ENCODE peak calls at places on chromosome 5, in six cellular contexts. B is effector CD4-positive, alpha-beta T cell; D is Caki2; Y is NCI-H1694 treated with DMSO at 0.1 percent for 48 hours; K is pancreas; Q is right cardiac atrium. C is an unnamed sample.

GRCh38 chr5:54646285-54647101 is 128.9 kb downstream of the SNX18 start:
- DNase-seq in Y (peak), K (no peak), Q (peak), B (peak), D (peak), C (peak)

GRCh38 chr5:139705655-139706587 is 57.8 kb downstream of the CXXC5 start:
- DNase-seq in D (no peak), B (no peak), Y (no peak), K (no peak), Q (no peak), C (no peak)

GRCh38 chr5:179120951-179121666 is 60.9 kb downstream of the ZNF354C start:
- DNase-seq in Q (no peak), Y (no peak), B (no peak), K (no peak), D (no peak), C (no peak)

GRCh38 chr5:55004728-55005127 is 19.3 kb upstream of the GZMK start:
- DNase-seq in Q (no peak), K (no peak), B (no peak), D (no peak), Y (no peak), C (no peak)

GRCh38 chr5:129063483-129064136 is 30.9 kb upstream of the ISOC1 start:
- DNase-seq in Q (no peak), D (no peak), B (no peak), Y (peak), K (no peak), C (no peak)

GRCh38 chr5:116494784-116495480 is 79.7 kb downstream of the SEMA6A start:
- DNase-seq in B (no peak), Q (no peak), K (no peak), Y (no peak), D (no peak), C (no peak)

GRCh38 chr5:88672644-88673493 is 210.1 kb downstream of the MEF2C start:
- DNase-seq in K (no peak), Q (no peak), Y (no peak), D (no peak), B (no peak), C (no peak)

GRCh38 chr5:44536650-44537260 is 147.5 kb upstream of the FGF10 start:
- DNase-seq in Y (no peak), B (no peak), K (no peak), D (peak), Q (no peak), C (no peak)

GRCh38 chr5:123508441-123508840 is 3.5 kb upstream of the CSNK1G3 start:
- DNase-seq in B (no peak), D (no peak), K (no peak), Q (no peak), Y (no peak), C (no peak)

GRCh38 chr5:166708271-166708670 is 1583.2 kb upstream of the WWC1 start:
- DNase-seq in B (no peak), D (no peak), Y (no peak), Q (no peak), K (no peak), C (no peak)

GRCh38 chr5:96595300-96596090 is 66.7 kb upstream of the CAST start:
- DNase-seq in D (no peak), K (no peak), Q (no peak), B (no peak), Y (no peak), C (no peak)

GRCh38 chr5:79771387-79771786 is 81.8 kb downstream of the CMYA5 start:
- DNase-seq in Q (no peak), B (no peak), D (no peak), K (no peak), Y (no peak), C (no peak)

GRCh38 chr5:135332519-135333150 is 66.4 kb downstream of the MACROH2A1 start:
- DNase-seq in Q (no peak), Y (peak), K (no peak), D (peak), B (no peak), C (no peak)

GRCh38 chr5:172648008-172648359 is 6.9 kb downstream of the NEURL1B start:
- DNase-seq in Q (no peak), K (no peak), B (no peak), Y (no peak), D (no peak), C (no peak)

GRCh38 chr5:140926211-140926902 is at the start of gene PCDHAC1:
- DNase-seq in Q (peak), D (no peak), Y (peak), K (peak), B (no peak), C (no peak)

GRCh38 chr5:109961755-109962154 is 272.0 kb downstream of the MAN2A1 start:
- DNase-seq in D (no peak), Q (no peak), K (no peak), Y (no peak), B (no peak), C (no peak)

GRCh38 chr5:96245401-96246091 is 187.5 kb downstream of the PCSK1 start:
- DNase-seq in K (no peak), B (no peak), Q (no peak), D (no peak), Y (no peak), C (no peak)

GRCh38 chr5:18037718-18038117 is 403.5 kb downstream of the TAF11L14 start:
- DNase-seq in B (no peak), Q (no peak), D (no peak), K (no peak), Y (no peak), C (no peak)

GRCh38 chr5:134103397-134103796 is 11.1 kb upstream of the TCF7 start:
- DNase-seq in K (no peak), B (peak), Y (no peak), D (no peak), Q (peak), C (no peak)

GRCh38 chr5:32507738-32508434 is 63.3 kb upstream of the ZFR start:
- DNase-seq in Y (no peak), D (no peak), K (no peak), B (no peak), Q (no peak), C (no peak)

GRCh38 chr5:33146916-33147315 is 293.8 kb upstream of the TARS1 start:
- DNase-seq in B (no peak), Y (no peak), Q (no peak), K (no peak), D (no peak), C (no peak)

GRCh38 chr5:111453747-111454146 is 58.6 kb downstream of the STARD4 start:
- DNase-seq in Y (peak), Q (no peak), K (no peak), D (no peak), B (no peak), C (no peak)

GRCh38 chr5:77167695-77168111 is 42.8 kb upstream of the PDE8B start:
- DNase-seq in B (no peak), D (no peak), Q (no peak), Y (no peak), K (no peak), C (no peak)

GRCh38 chr5:17114233-17114632 is 103.2 kb upstream of the BASP1 start:
- DNase-seq in Q (no peak), D (peak), K (no peak), Y (no peak), B (no peak), C (no peak)

GRCh38 chr5:34007116-34007674 is 655 bp downstream of the AMACR start:
- DNase-seq in B (no peak), D (no peak), Q (no peak), Y (no peak), K (no peak), C (no peak)

GRCh38 chr5:32589431-32589830 is 4.1 kb downstream of the SUB1 start:
- DNase-seq in D (no peak), K (no peak), B (no peak), Q (no peak), Y (peak), C (no peak)